ENCODE peak calls at places on chromosomes 3 and 15, in seven cellular contexts. One of them, this sample, is unnamed.

GRCh38 chr3:160665784-160666526 is 11.0 kb upstream of the ARL14 start:
- DNase-seq in IMR-90: peak
- DNase-seq in neuronal stem cell: no peak
- DNase-seq in mesenchymal stem cell: peak
- DNase-seq in mesendoderm: peak
- DNase-seq in H1: no peak
- DNase-seq in trophoblast cell: no peak
- DNase-seq in this sample: no peak

GRCh38 chr15:77034620-77035467 is 36.1 kb downstream of the TSPAN3 start:
- DNase-seq in IMR-90: no peak
- DNase-seq in neuronal stem cell: no peak
- DNase-seq in mesenchymal stem cell: no peak
- DNase-seq in mesendoderm: no peak
- DNase-seq in H1: peak
- DNase-seq in trophoblast cell: no peak
- DNase-seq in this sample: peak

GRCh38 chr3:171995486-171995885 is 43.9 kb upstream of the FNDC3B start:
- DNase-seq in IMR-90: no peak
- DNase-seq in neuronal stem cell: no peak
- DNase-seq in mesenchymal stem cell: peak
- DNase-seq in mesendoderm: no peak
- DNase-seq in H1: no peak
- DNase-seq in trophoblast cell: no peak
- DNase-seq in this sample: no peak

GRCh38 chr3:194755689-194756459 is 70.2 kb downstream of the FAM43A start:
- DNase-seq in IMR-90: no peak
- DNase-seq in neuronal stem cell: no peak
- DNase-seq in mesenchymal stem cell: no peak
- DNase-seq in mesendoderm: no peak
- DNase-seq in H1: no peak
- DNase-seq in trophoblast cell: peak
- DNase-seq in this sample: no peak

GRCh38 chr15:76866716-76867321 is 38.3 kb downstream of the SCAPER start:
- DNase-seq in IMR-90: peak
- DNase-seq in neuronal stem cell: peak
- DNase-seq in mesenchymal stem cell: peak
- DNase-seq in mesendoderm: peak
- DNase-seq in H1: no peak
- DNase-seq in trophoblast cell: peak
- DNase-seq in this sample: no peak

GRCh38 chr3:9397331-9397910 is at the start of gene SETD5:
- DNase-seq in IMR-90: peak
- DNase-seq in neuronal stem cell: peak
- DNase-seq in mesenchymal stem cell: peak
- DNase-seq in mesendoderm: peak
- DNase-seq in H1: peak
- DNase-seq in trophoblast cell: peak
- DNase-seq in this sample: peak

GRCh38 chr3:43709022-43709421 is 18.3 kb downstream of the ABHD5 start:
- DNase-seq in IMR-90: peak
- DNase-seq in neuronal stem cell: no peak
- DNase-seq in mesenchymal stem cell: peak
- DNase-seq in mesendoderm: no peak
- DNase-seq in H1: no peak
- DNase-seq in trophoblast cell: peak
- DNase-seq in this sample: no peak

GRCh38 chr15:96122077-96123027 is 208.1 kb upstream of the NR2F2 start:
- DNase-seq in IMR-90: peak
- DNase-seq in neuronal stem cell: no peak
- DNase-seq in mesenchymal stem cell: peak
- DNase-seq in mesendoderm: no peak
- DNase-seq in H1: no peak
- DNase-seq in trophoblast cell: no peak
- DNase-seq in this sample: no peak

GRCh38 chr3:97817965-97818364 is 3.8 kb upstream of the CRYBG3 start:
- DNase-seq in IMR-90: no peak
- DNase-seq in neuronal stem cell: no peak
- DNase-seq in mesenchymal stem cell: no peak
- DNase-seq in mesendoderm: no peak
- DNase-seq in H1: no peak
- DNase-seq in trophoblast cell: no peak
- DNase-seq in this sample: no peak

GRCh38 chr3:50157821-50158556 is 2.9 kb downstream of the SEMA3F start:
- DNase-seq in IMR-90: peak
- DNase-seq in neuronal stem cell: no peak
- DNase-seq in mesenchymal stem cell: peak
- DNase-seq in mesendoderm: no peak
- DNase-seq in H1: no peak
- DNase-seq in trophoblast cell: no peak
- DNase-seq in this sample: no peak

GRCh38 chr15:79025201-79025600 is 65.4 kb downstream of the RASGRF1 start:
- DNase-seq in IMR-90: no peak
- DNase-seq in neuronal stem cell: no peak
- DNase-seq in mesenchymal stem cell: no peak
- DNase-seq in mesendoderm: peak
- DNase-seq in H1: no peak
- DNase-seq in trophoblast cell: no peak
- DNase-seq in this sample: no peak

GRCh38 chr15:37536967-37537624 is 397.3 kb upstream of the TMCO5A start:
- DNase-seq in IMR-90: peak
- DNase-seq in neuronal stem cell: no peak
- DNase-seq in mesenchymal stem cell: peak
- DNase-seq in mesendoderm: no peak
- DNase-seq in H1: no peak
- DNase-seq in trophoblast cell: no peak
- DNase-seq in this sample: no peak

GRCh38 chr3:10506696-10507095 is 1.3 kb upstream of the ATP2B2 start:
- DNase-seq in IMR-90: no peak
- DNase-seq in neuronal stem cell: no peak
- DNase-seq in mesenchymal stem cell: no peak
- DNase-seq in mesendoderm: no peak
- DNase-seq in H1: no peak
- DNase-seq in trophoblast cell: no peak
- DNase-seq in this sample: no peak

GRCh38 chr15:58355352-58355964 is 76.3 kb upstream of the LIPC start:
- DNase-seq in IMR-90: no peak
- DNase-seq in neuronal stem cell: no peak
- DNase-seq in mesenchymal stem cell: no peak
- DNase-seq in mesendoderm: no peak
- DNase-seq in H1: no peak
- DNase-seq in trophoblast cell: no peak
- DNase-seq in this sample: no peak

GRCh38 chr3:159091936-159092335 is 290.1 kb downstream of the MFSD1 start:
- DNase-seq in IMR-90: no peak
- DNase-seq in neuronal stem cell: no peak
- DNase-seq in mesenchymal stem cell: no peak
- DNase-seq in mesendoderm: no peak
- DNase-seq in H1: no peak
- DNase-seq in trophoblast cell: no peak
- DNase-seq in this sample: no peak

GRCh38 chr15:96392380-96393208 is 62.1 kb downstream of the NR2F2 start:
- DNase-seq in IMR-90: peak
- DNase-seq in neuronal stem cell: no peak
- DNase-seq in mesenchymal stem cell: no peak
- DNase-seq in mesendoderm: peak
- DNase-seq in H1: peak
- DNase-seq in trophoblast cell: no peak
- DNase-seq in this sample: peak

GRCh38 chr3:38247366-38248035 is 18.1 kb upstream of the SLC22A13 start:
- DNase-seq in IMR-90: peak
- DNase-seq in neuronal stem cell: no peak
- DNase-seq in mesenchymal stem cell: peak
- DNase-seq in mesendoderm: peak
- DNase-seq in H1: no peak
- DNase-seq in trophoblast cell: peak
- DNase-seq in this sample: no peak

GRCh38 chr15:77112819-77113569 is 42.1 kb upstream of the TSPAN3 start:
- DNase-seq in IMR-90: no peak
- DNase-seq in neuronal stem cell: no peak
- DNase-seq in mesenchymal stem cell: no peak
- DNase-seq in mesendoderm: peak
- DNase-seq in H1: peak
- DNase-seq in trophoblast cell: no peak
- DNase-seq in this sample: peak

GRCh38 chr3:150913174-150913922 is 8.1 kb upstream of the MINDY4B start:
- DNase-seq in IMR-90: no peak
- DNase-seq in neuronal stem cell: no peak
- DNase-seq in mesenchymal stem cell: peak
- DNase-seq in mesendoderm: peak
- DNase-seq in H1: no peak
- DNase-seq in trophoblast cell: peak
- DNase-seq in this sample: no peak

GRCh38 chr3:194123735-194124134 is 12.2 kb upstream of the HES1 start:
- DNase-seq in IMR-90: no peak
- DNase-seq in neuronal stem cell: no peak
- DNase-seq in mesenchymal stem cell: no peak
- DNase-seq in mesendoderm: no peak
- DNase-seq in H1: no peak
- DNase-seq in trophoblast cell: no peak
- DNase-seq in this sample: no peak

DNA sequence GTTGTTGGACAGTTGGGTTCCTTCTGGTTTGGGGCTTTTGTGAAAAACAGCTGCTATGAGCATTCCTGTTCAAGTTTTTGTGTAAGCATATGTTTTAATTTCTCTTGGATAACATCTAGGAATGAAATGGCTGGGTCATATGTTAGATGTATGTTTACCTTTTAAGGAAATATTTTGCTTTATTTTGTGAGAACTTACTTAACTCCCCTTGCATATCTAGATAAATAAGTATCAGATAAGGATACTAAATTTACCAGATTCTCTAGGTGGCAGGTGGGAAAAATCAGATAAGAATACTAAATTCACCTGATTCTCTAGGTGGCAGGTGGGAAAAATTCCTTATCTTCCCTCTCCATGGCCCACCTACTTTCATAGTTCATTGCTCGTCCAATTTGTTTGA is 1.1 kb upstream of the PLS1 start:
- DNase-seq in IMR-90: no peak
- DNase-seq in neuronal stem cell: no peak
- DNase-seq in mesenchymal stem cell: no peak
- DNase-seq in mesendoderm: no peak
- DNase-seq in H1: no peak
- DNase-seq in trophoblast cell: peak
- DNase-seq in this sample: no peak
- H4K8ac ChIP-seq in IMR-90: no peak
- H4K8ac ChIP-seq in neuronal stem cell: no peak
- H4K8ac ChIP-seq in mesenchymal stem cell: no peak
- H4K8ac ChIP-seq in mesendoderm: no peak
- H4K8ac ChIP-seq in H1: no peak
- H4K8ac ChIP-seq in trophoblast cell: no peak
- H4K8ac ChIP-seq in this sample: no peak

DNA sequence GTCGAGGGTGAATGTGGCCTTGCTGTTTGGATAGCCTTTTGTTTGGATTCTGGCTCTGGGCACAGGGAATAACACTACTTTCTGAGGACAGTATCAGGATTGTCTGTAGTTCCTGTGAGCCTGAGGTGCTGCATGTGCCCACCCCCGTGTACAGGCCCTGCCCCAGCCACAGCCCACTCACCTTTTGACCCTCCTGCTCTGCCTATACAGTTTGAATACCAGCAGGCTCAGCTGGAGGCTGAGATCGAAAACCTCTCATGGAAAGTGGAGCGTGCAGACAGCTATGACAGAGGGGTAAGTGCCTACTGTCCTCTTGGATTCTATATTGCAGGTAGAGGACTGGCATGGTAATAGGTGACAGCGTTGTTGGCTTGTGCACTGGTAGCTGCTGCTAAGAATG is 7.4 kb upstream of the P4HTM start:
- DNase-seq in IMR-90: no peak
- DNase-seq in neuronal stem cell: no peak
- DNase-seq in mesenchymal stem cell: no peak
- DNase-seq in mesendoderm: no peak
- DNase-seq in H1: no peak
- DNase-seq in trophoblast cell: no peak
- DNase-seq in this sample: no peak
- H4K8ac ChIP-seq in IMR-90: no peak
- H4K8ac ChIP-seq in neuronal stem cell: no peak
- H4K8ac ChIP-seq in mesenchymal stem cell: peak
- H4K8ac ChIP-seq in mesendoderm: no peak
- H4K8ac ChIP-seq in H1: peak
- H4K8ac ChIP-seq in trophoblast cell: no peak
- H4K8ac ChIP-seq in this sample: no peak

GRCh38 chr3:123333401-123333800 is 115.5 kb downstream of the ADCY5 start:
- DNase-seq in IMR-90: no peak
- DNase-seq in neuronal stem cell: no peak
- DNase-seq in mesenchymal stem cell: no peak
- DNase-seq in mesendoderm: no peak
- DNase-seq in H1: no peak
- DNase-seq in trophoblast cell: no peak
- DNase-seq in this sample: no peak
- H4K8ac ChIP-seq in IMR-90: no peak
- H4K8ac ChIP-seq in neuronal stem cell: no peak
- H4K8ac ChIP-seq in mesenchymal stem cell: no peak
- H4K8ac ChIP-seq in mesendoderm: no peak
- H4K8ac ChIP-seq in H1: peak
- H4K8ac ChIP-seq in trophoblast cell: no peak
- H4K8ac ChIP-seq in this sample: no peak

GRCh38 chr3:72449551-72449950 is 398.7 kb downstream of the SHQ1 start:
- DNase-seq in IMR-90: no peak
- DNase-seq in neuronal stem cell: no peak
- DNase-seq in mesenchymal stem cell: no peak
- DNase-seq in mesendoderm: no peak
- DNase-seq in H1: no peak
- DNase-seq in trophoblast cell: peak
- DNase-seq in this sample: no peak

GRCh38 chr3:72458365-72458764 is 389.9 kb downstream of the SHQ1 start:
- DNase-seq in IMR-90: no peak
- DNase-seq in neuronal stem cell: no peak
- DNase-seq in mesenchymal stem cell: no peak
- DNase-seq in mesendoderm: no peak
- DNase-seq in H1: no peak
- DNase-seq in trophoblast cell: peak
- DNase-seq in this sample: no peak

GRCh38 chr3:72452745-72453144 is 395.5 kb downstream of the SHQ1 start:
- DNase-seq in IMR-90: no peak
- DNase-seq in neuronal stem cell: no peak
- DNase-seq in mesenchymal stem cell: no peak
- DNase-seq in mesendoderm: peak
- DNase-seq in H1: no peak
- DNase-seq in trophoblast cell: peak
- DNase-seq in this sample: no peak

GRCh38 chr3:72451840-72452239 is 396.4 kb downstream of the SHQ1 start:
- DNase-seq in IMR-90: no peak
- DNase-seq in neuronal stem cell: no peak
- DNase-seq in mesenchymal stem cell: no peak
- DNase-seq in mesendoderm: peak
- DNase-seq in H1: no peak
- DNase-seq in trophoblast cell: no peak
- DNase-seq in this sample: no peak

GRCh38 chr3:72453686-72454085 is 394.6 kb downstream of the SHQ1 start:
- DNase-seq in IMR-90: no peak
- DNase-seq in neuronal stem cell: no peak
- DNase-seq in mesenchymal stem cell: no peak
- DNase-seq in mesendoderm: no peak
- DNase-seq in H1: no peak
- DNase-seq in trophoblast cell: no peak
- DNase-seq in this sample: no peak
- H4K8ac ChIP-seq in IMR-90: no peak
- H4K8ac ChIP-seq in neuronal stem cell: no peak
- H4K8ac ChIP-seq in mesenchymal stem cell: no peak
- H4K8ac ChIP-seq in mesendoderm: no peak
- H4K8ac ChIP-seq in H1: no peak
- H4K8ac ChIP-seq in trophoblast cell: no peak
- H4K8ac ChIP-seq in this sample: no peak

This sample was measured in H9.